ENCODE peak calls at places on chromosomes 11 and 22, in seven cellular contexts. Q is NCI-H524; L is lung microvascular endothelial cell; N is non-pigmented ciliary epithelial cell; Y is GM12864; S is activated CD4-positive, alpha-beta T cell treated with anti-CD3 and anti-CD28 coated beads, Interleukin-2, amount 10 ng/mL, durations not matched to agents 7 days and 5 days; U is ureter. B is an unnamed sample.

GRCh38 chr11:8382436-8383053 is 118.9 kb upstream of the LMO1 start:
- DNase-seq in Q (peak; percentile 35), L (no peak), N (peak; percentile 17), Y (no peak), S (no peak), U (no peak), B (peak; percentile 8)

GRCh38 chr11:115466122-115466521 is 38.1 kb downstream of the CADM1 start:
- DNase-seq in Q (no peak), L (no peak), N (no peak), Y (no peak), S (no peak), U (no peak), B (no peak)

GRCh38 chr11:46669606-46670243 is 30.7 kb downstream of the ARHGAP1 start:
- DNase-seq in Q (peak; percentile 30), L (no peak), N (no peak), Y (no peak), S (no peak), U (no peak), B (no peak)

GRCh38 chr11:28900427-28900826 is 792.2 kb downstream of the METTL15 start:
- DNase-seq in Q (no peak), L (no peak), N (no peak), Y (no peak), S (no peak), U (no peak), B (no peak)

GRCh38 chr11:94656968-94657367 is 89.8 kb downstream of the PIWIL4 start:
- DNase-seq in Q (no peak), L (no peak), N (no peak), Y (no peak), S (no peak), U (no peak), B (no peak)

GRCh38 chr22:50569041-50569459 is 6.3 kb upstream of the SYCE3 start:
- DNase-seq in Q (no peak), L (no peak), N (no peak), Y (no peak), S (no peak), U (no peak), B (no peak)

GRCh38 chr11:2376751-2377451 is at the start of gene CD81:
- DNase-seq in Q (peak; percentile 12), L (peak; percentile 74), N (no peak), Y (no peak), S (peak; percentile 58), U (peak; percentile 65), B (peak; percentile 10)

GRCh38 chr11:128550261-128550821 is 37.0 kb downstream of the ETS1 start:
- DNase-seq in Q (no peak), L (no peak), N (no peak), Y (no peak), S (no peak), U (no peak), B (no peak)

GRCh38 chr11:125892994-125893393 is 5.5 kb downstream of the HYLS1 start:
- DNase-seq in Q (no peak), L (no peak), N (no peak), Y (no peak), S (no peak), U (no peak), B (no peak)

GRCh38 chr11:76152741-76153608 is 53.3 kb downstream of the WNT11 start:
- DNase-seq in Q (no peak), L (no peak), N (no peak), Y (peak; percentile 39), S (no peak), U (no peak), B (no peak)

GRCh38 chr11:44596541-44597276 is 31.2 kb downstream of the CD82 start:
- DNase-seq in Q (no peak), L (no peak), N (no peak), Y (no peak), S (peak; percentile 84), U (no peak), B (no peak)

GRCh38 chr11:81658722-81659121 is 1074.9 kb downstream of the FAM181B start:
- DNase-seq in Q (peak; percentile 20), L (no peak), N (no peak), Y (peak; percentile 4), S (peak; percentile 18), U (no peak), B (no peak)

GRCh38 chr11:30553521-30554110 is 32.5 kb downstream of the MPPED2 start:
- DNase-seq in Q (peak; percentile 38), L (no peak), N (no peak), Y (no peak), S (no peak), U (no peak), B (no peak)

GRCh38 chr11:128302425-128303186 is 284.8 kb downstream of the ETS1 start:
- DNase-seq in Q (no peak), L (no peak), N (no peak), Y (peak; percentile 63), S (peak; percentile 92), U (no peak), B (no peak)

GRCh38 chr11:11849127-11849746 is 7.5 kb downstream of the USP47 start:
- DNase-seq in Q (peak; percentile 65), L (peak; percentile 75), N (no peak), Y (no peak), S (peak; percentile 78), U (peak; percentile 64), B (no peak)

B was measured in T1000.